ENCODE peak calls at places on chromosomes 3 and 15, in six cellular contexts. F is breast epithelium; I is colonic mucosa; H is HCT116; E is gastrocnemius medialis; O is naive thymus-derived CD4-positive, alpha-beta T cell. Q is an unnamed sample. For H3K9me3, the result is how much of the 10 kb centered on the place peaks cover.

GRCh38 chr15:51181905-51182304 is 87.2 kb upstream of the TNFAIP8L3 start:
- DNase-seq in F (no peak), I (no peak), H (no peak), E (no peak), O (no peak), Q (no peak)

GRCh38 chr15:78620839-78621421 is at the start of gene CHRNA3:
- DNase-seq in F (no peak), I (no peak), H (no peak), E (no peak), O (no peak), Q (no peak)

GRCh38 chr3:23202203-23202920 is 765 bp upstream of the UBE2E2 start:
- DNase-seq in F (peak), I (peak), H (no peak), E (peak), O (no peak), Q (no peak)

GRCh38 chr3:185317674-185318073 is 45.3 kb upstream of the MAP3K13 start:
- DNase-seq in F (no peak), I (no peak), H (no peak), E (no peak), O (no peak), Q (no peak)

GRCh38 chr3:30620402-30621360 is 14.3 kb downstream of the TGFBR2 start:
- DNase-seq in F (no peak), I (no peak), H (no peak), E (no peak), O (no peak), Q (no peak)

GRCh38 chr3:54870423-54870822 is 57.4 kb downstream of the LRTM1 start:
- DNase-seq in F (no peak), I (no peak), H (no peak), E (no peak), O (no peak), Q (no peak)

GRCh38 chr15:47301481-47301880 is 415.8 kb upstream of the SEMA6D start:
- DNase-seq in F (no peak), I (no peak), H (no peak), E (peak), O (no peak), Q (no peak)

GRCh38 chr3:185824467-185825378 is at the start of gene IGF2BP2:
- DNase-seq in F (no peak), I (peak), H (no peak), E (no peak), O (peak), Q (peak)

GRCh38 chr3:40718681-40719080 is 193.9 kb downstream of the ZNF621 start:
- DNase-seq in F (no peak), I (no peak), H (no peak), E (no peak), O (no peak), Q (no peak)

GRCh38 chr3:112247900-112248299 is 46.1 kb downstream of the SLC9C1 start:
- DNase-seq in F (no peak), I (no peak), H (no peak), E (no peak), O (no peak), Q (no peak)

GRCh38 chr15:50487287-50487686 is 59.2 kb downstream of the USP50 start:
- DNase-seq in F (no peak), I (no peak), H (no peak), E (no peak), O (no peak), Q (no peak)

GRCh38 chr3:185716436-185717090 is 108.3 kb downstream of the IGF2BP2 start:
- DNase-seq in F (no peak), I (peak), H (no peak), E (no peak), O (no peak), Q (no peak)

GRCh38 chr3:89180334-89180733 is 72.9 kb downstream of the EPHA3 start:
- DNase-seq in F (no peak), I (no peak), H (no peak), E (no peak), O (no peak), Q (no peak)

GRCh38 chr3:69791919-69792399 is 52.7 kb downstream of the MITF start:
- DNase-seq in F (no peak), I (no peak), H (no peak), E (no peak), O (no peak), Q (no peak)

GRCh38 chr15:38332711-38333110 is 80.1 kb downstream of the SPRED1 start:
- DNase-seq in F (no peak), I (no peak), H (no peak), E (no peak), O (no peak), Q (no peak)

GRCh38 chr15:32956006-32956405 is 238.2 kb downstream of the GREM1 start:
- DNase-seq in F (no peak), I (no peak), H (peak), E (no peak), O (no peak), Q (no peak)

GRCh38 chr3:138081371-138082084 is 33.9 kb downstream of the DZIP1L start:
- DNase-seq in F (no peak), I (no peak), H (no peak), E (no peak), O (no peak), Q (no peak)

GRCh38 chr15:73987646-73988045 is 4.4 kb downstream of the STOML1 start:
- DNase-seq in F (no peak), I (no peak), H (no peak), E (no peak), O (no peak), Q (no peak)

GRCh38 chr15:28913171-28913765 is 27.5 kb downstream of the APBA2 start:
- DNase-seq in F (no peak), I (no peak), H (no peak), E (no peak), O (no peak), Q (no peak)

GRCh38 chr3:149383703-149384102 is 6.3 kb upstream of the TM4SF1 start:
- DNase-seq in F (no peak), I (no peak), H (no peak), E (no peak), O (no peak), Q (no peak)

GRCh38 chr3:128878556-128879124 is 780 bp upstream of the ACAD9 start:
- DNase-seq in F (no peak), I (peak), H (no peak), E (no peak), O (no peak), Q (no peak)

GRCh38 chr3:148146947-148147346 is 550.8 kb upstream of the AGTR1 start:
- DNase-seq in F (no peak), I (no peak), H (no peak), E (no peak), O (no peak), Q (no peak)

GRCh38 chr3:46854543-46854942 is 8.7 kb downstream of the MYL3 start:
- DNase-seq in F (no peak), I (no peak), H (no peak), E (peak), O (no peak), Q (peak)

GRCh38 chr3:162334537-162334936 is 837.9 kb downstream of the OTOL1 start:
- DNase-seq in F (no peak), I (no peak), H (no peak), E (no peak), O (no peak), Q (no peak)

GRCh38 chr3:162337630-162338029 is 841.0 kb downstream of the OTOL1 start:
- DNase-seq in F (no peak), I (no peak), H (no peak), E (no peak), O (no peak), Q (no peak)

GRCh38 chr3:162329514-162329913 is 832.9 kb downstream of the OTOL1 start:
- DNase-seq in F (no peak), I (no peak), H (no peak), E (no peak), O (no peak), Q (no peak)

GRCh38 chr3:162328649-162329048 is 832.0 kb downstream of the OTOL1 start:
- DNase-seq in F (no peak), I (no peak), H (no peak), E (no peak), O (no peak), Q (no peak)

GRCh38 chr3:162332344-162332743 is 835.7 kb downstream of the OTOL1 start:
- DNase-seq in F (no peak), I (no peak), H (no peak), E (no peak), O (no peak), Q (no peak)
- H3K9me3 ChIP-seq in F (under half), I (under half), H (under half), E (under half), O (under half), Q (under half)

GRCh38 chr15:66788024-66788423 is 86.0 kb downstream of the SMAD6 start:
- DNase-seq in F (no peak), I (no peak), H (no peak), E (no peak), O (no peak), Q (no peak)
- H3K9me3 ChIP-seq in F (under half), I (under half), H (under half), E (under half), O (under half), Q (under half)

GRCh38 chr3:195591220-195591619 is 7.5 kb upstream of the APOD start:
- DNase-seq in F (no peak), I (no peak), H (no peak), E (no peak), O (no peak), Q (no peak)
- H3K9me3 ChIP-seq in F (under half), I (under half), H (under half), E (under half), O (under half), Q (under half)

DNA sequence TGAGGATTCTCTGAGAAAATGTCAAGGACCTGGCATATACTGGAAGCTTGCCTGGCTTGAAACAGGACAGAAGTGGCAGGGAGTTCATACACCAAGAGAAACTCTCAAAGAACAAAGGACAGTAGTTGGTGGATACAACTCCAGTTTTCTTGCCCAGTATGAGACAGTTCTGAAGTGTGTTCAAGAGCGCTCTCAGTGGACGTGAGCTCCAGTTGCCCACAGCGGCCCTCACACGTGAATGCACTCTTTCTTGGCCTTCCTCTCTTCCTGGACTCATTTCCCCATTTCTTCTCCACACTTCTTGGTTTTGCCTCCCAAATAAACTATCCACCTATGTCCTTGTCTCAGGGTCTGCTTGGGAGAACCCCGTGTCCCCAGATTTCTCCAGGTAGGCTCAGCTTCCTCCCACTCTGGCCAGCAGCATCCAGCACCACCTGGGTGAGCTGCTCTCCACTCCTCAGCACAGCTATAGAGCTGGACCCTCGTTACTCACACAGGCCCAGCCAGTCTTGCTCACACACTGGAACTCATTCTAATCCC is 54.5 kb downstream of the DCLK3 start:
- DNase-seq in F (no peak), I (no peak), H (no peak), E (no peak), O (no peak), Q (no peak)
- H3K9me3 ChIP-seq in F (under half), I (under half), H (under half), E (under half), O (under half), Q (under half)

GRCh38 chr3:113628788-113629187 is 67.7 kb downstream of the USF3 start:
- DNase-seq in F (no peak), I (no peak), H (no peak), E (no peak), O (no peak), Q (no peak)
- H3K9me3 ChIP-seq in F (under half), I (under half), H (under half), E (under half), O (under half), Q (under half)

DNA sequence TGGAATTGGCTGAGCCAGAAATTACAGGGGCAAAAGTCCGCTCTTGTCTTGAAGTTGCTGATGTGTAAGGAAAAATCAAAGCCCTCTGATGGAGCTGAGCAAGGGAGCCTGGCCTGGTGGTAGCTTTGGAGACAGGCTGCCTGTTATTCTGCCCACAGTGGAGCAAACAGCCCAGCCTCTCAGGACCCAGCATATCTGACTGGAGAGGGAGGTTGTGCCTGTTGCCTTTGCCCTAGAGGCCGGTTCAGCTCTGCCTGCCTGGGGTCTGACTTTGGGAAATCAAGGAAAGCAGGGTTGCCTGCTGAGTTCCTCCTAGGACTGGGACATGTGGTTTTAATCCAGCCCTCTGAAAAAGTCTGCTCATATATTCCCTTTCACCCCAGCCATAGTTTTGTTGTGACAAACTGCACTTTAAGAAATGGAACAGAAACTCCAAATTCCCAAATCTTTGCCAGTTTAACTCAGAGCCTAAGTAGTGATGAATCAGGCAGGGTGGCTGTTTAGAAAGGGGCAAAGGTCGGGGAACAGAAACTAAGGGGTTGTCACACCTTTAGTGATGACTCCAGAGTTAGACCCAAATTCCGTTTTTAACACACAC is 40.2 kb downstream of the GASK1A start:
- DNase-seq in F (no peak), I (no peak), H (no peak), E (no peak), O (no peak), Q (no peak)
- H3K9me3 ChIP-seq in F (under half), I (under half), H (under half), E (under half), O (under half), Q (under half)

DNA sequence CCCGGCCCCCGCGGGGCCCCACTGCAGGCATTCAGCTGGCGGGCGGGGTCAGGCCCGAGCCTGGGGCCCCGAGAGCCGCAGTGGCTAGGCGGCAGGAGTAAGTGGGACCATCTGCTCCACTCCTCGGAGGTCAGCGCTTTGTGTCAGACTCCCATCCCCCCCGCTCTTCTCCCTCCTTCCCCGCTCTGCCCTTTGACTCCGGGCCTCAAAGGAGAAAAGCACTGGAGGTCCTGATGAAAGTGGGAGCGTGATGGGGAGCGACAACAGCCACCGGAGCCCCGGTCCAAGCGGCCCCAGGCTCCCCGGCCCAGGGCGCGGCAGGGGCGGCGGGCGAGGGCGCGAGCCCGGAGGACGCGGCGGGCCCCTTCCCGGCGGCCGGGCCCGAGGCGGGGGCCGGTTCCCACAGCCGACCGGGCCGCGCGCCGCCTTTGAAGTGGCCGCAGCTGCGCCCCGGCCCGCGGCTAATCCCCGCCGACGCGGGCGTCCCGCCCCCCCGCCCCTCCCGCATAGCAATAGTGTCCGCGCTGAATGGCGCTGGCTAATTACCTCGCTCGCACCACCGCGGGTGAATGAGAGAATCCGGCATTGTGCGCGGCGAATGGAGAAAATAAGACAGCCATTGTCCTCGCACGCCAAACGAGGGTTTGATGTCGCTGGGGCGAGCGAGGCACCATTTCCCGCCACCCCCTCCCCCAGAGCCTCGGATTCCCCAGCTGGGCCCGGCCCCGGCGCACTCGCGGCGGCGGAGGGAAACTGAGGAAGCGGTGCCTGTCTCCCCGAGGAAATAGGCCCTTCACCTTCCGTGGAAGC is 22.4 kb downstream of the IGDCC3 start:
- DNase-seq in F (no peak), I (no peak), H (no peak), E (no peak), O (no peak), Q (no peak)
- H3K9me3 ChIP-seq in F (under half), I (under half), H (under half), E (under half), O (under half), Q (under half)

GRCh38 chr15:25186906-25187645 is 232.3 kb downstream of the SNRPN start:
- DNase-seq in F (no peak), I (no peak), H (no peak), E (no peak), O (no peak), Q (no peak)
- H3K9me3 ChIP-seq in F (half or more), I (under half), H (under half), E (under half), O (under half), Q (under half)

Q was measured in T-helper 17 cell.